ENCODE peak calls at places on chromosome 14, in four cellular contexts. V is NCI-H446 treated with DMSO at 0.1 percent for 48 hours; K is activated effector memory CD4-positive, alpha-beta T cell treated with Interleukin-2 at 50 U/mL for 16 hours; P is activated T-helper 1 cell treated with Interleukin-2 at 50 U/mL for 16 hours. B is an unnamed sample.
A peak's percentile ranks its signal among the peaks of the same experiment; 100 is the strongest.

GRCh38 chr14:74661726-74662450 is 49.9 kb upstream of the LTBP2 start:
- DNase-seq in V (no peak), P (no peak), K (no peak), B (no peak)

GRCh38 chr14:54329082-54329695 is 67.6 kb upstream of the CDKN3 start:
- DNase-seq in V (peak; percentile 7), K (no peak), P (no peak), B (peak; percentile 89)

GRCh38 chr14:63875311-63875710 is 22.5 kb downstream of the SYNE2 start:
- DNase-seq in P (no peak), K (no peak), V (no peak), B (no peak)

GRCh38 chr14:96016761-96017160 is 22.4 kb upstream of the C14orf132 start:
- DNase-seq in K (no peak), P (no peak), V (no peak), B (no peak)

GRCh38 chr14:54451178-54451601 is 10.0 kb upstream of the CNIH1 start:
- DNase-seq in V (no peak), P (no peak), K (no peak), B (no peak)

GRCh38 chr14:61923348-61923747 is 161.1 kb downstream of the SNAPC1 start:
- DNase-seq in K (no peak), V (no peak), P (no peak), B (peak; percentile 68)

GRCh38 chr14:95149441-95149840 is 7.9 kb downstream of the DICER1 start:
- DNase-seq in P (no peak), K (no peak), V (no peak), B (no peak)

GRCh38 chr14:68110989-68111704 is 291.6 kb downstream of the RAD51B start:
- DNase-seq in K (no peak), V (no peak), P (no peak), B (no peak)

GRCh38 chr14:32696325-32697101 is 242.2 kb upstream of the NPAS3 start:
- DNase-seq in P (no peak), V (no peak), K (no peak), B (no peak)

GRCh38 chr14:58100735-58101368 is 51.2 kb downstream of the ARMH4 start:
- DNase-seq in P (no peak), K (no peak), V (no peak), B (peak; percentile 81)

GRCh38 chr14:56490379-56490778 is 89.2 kb upstream of the TMEM260 start:
- DNase-seq in V (no peak), P (no peak), K (no peak), B (no peak)

GRCh38 chr14:73786632-73786941 is 65.0 kb upstream of the PTGR2 start:
- DNase-seq in K (no peak), V (no peak), P (no peak), B (no peak)

GRCh38 chr14:69141550-69141949 is 11.4 kb downstream of the DCAF5 start:
- DNase-seq in V (no peak), P (no peak), K (no peak), B (no peak)

GRCh38 chr14:66701813-66702212 is 193.9 kb downstream of the GPHN start:
- DNase-seq in K (no peak), P (no peak), V (no peak), B (no peak)

GRCh38 chr14:34009956-34010355 is 59.1 kb upstream of the EGLN3 start:
- DNase-seq in K (no peak), V (no peak), P (no peak), B (no peak)

GRCh38 chr14:71521238-71521637 is 411.0 kb upstream of the RGS6 start:
- DNase-seq in K (no peak), V (no peak), P (no peak), B (no peak)

GRCh38 chr14:68268719-68269118 is 449.1 kb downstream of the RAD51B start:
- DNase-seq in V (no peak), K (no peak), P (no peak), B (no peak)

GRCh38 chr14:97866664-97867063 is 1069.5 kb downstream of the VRK1 start:
- DNase-seq in P (no peak), K (no peak), V (no peak), B (no peak)

GRCh38 chr14:60859525-60859924 is 121.4 kb downstream of the TRMT5 start:
- DNase-seq in P (no peak), V (no peak), K (no peak), B (no peak)

GRCh38 chr14:23284654-23285529 is 1.0 kb downstream of the HOMEZ start:
- DNase-seq in P (no peak), K (no peak), V (no peak), B (no peak)

GRCh38 chr14:99231850-99232401 is 40.1 kb downstream of the BCL11B start:
- DNase-seq in P (no peak), K (no peak), V (no peak), B (no peak)

GRCh38 chr14:100529561-100530031 is 57.6 kb downstream of the BEGAIN start:
- DNase-seq in V (no peak), P (no peak), K (no peak), B (no peak)

GRCh38 chr14:33765251-33765650 is 185.6 kb downstream of the EGLN3 start:
- DNase-seq in K (no peak), V (no peak), P (no peak), B (no peak)

GRCh38 chr14:24136684-24137528 is 912 bp downstream of the PSME1 start:
- DNase-seq in P (no peak), K (no peak), V (no peak), B (no peak)

GRCh38 chr14:53151523-53151866 is 1.6 kb downstream of the DDHD1 start:
- DNase-seq in K (no peak), P (no peak), V (no peak), B (no peak)

GRCh38 chr14:71536927-71537772 is 395.1 kb upstream of the RGS6 start:
- DNase-seq in V (no peak), K (no peak), P (no peak), B (no peak)